ENCODE peak calls at places on chromosomes 11 and 22, in four cellular contexts. K is NCI-H1930, V is astrocyte, Q is NCI-H2029. R is an unnamed sample.

GRCh38 chr11:123314972-123315371 is 115.1 kb upstream of the GRAMD1B start:
- DNase-seq in V (no peak), K (no peak), Q (no peak), R (no peak)

GRCh38 chr22:21593406-21594232 is 26.1 kb downstream of the UBE2L3 start:
- DNase-seq in K (no peak), V (no peak), Q (no peak), R (no peak)

GRCh38 chr11:64762916-64763803 is 3.4 kb upstream of the PYGM start:
- DNase-seq in Q (no peak), V (peak), K (no peak), R (no peak)

GRCh38 chr22:50717709-50718351 is 20.2 kb upstream of the ACR start:
- DNase-seq in K (no peak), Q (no peak), V (no peak), R (no peak)

GRCh38 chr22:21961886-21962654 is 9.4 kb upstream of the PPM1F start:
- DNase-seq in V (peak), K (no peak), Q (no peak), R (no peak)

GRCh38 chr11:70573701-70574151 is 175.4 kb downstream of the CTTN start:
- DNase-seq in V (no peak), Q (no peak), K (no peak), R (no peak)

GRCh38 chr11:46537121-46537520 is 56.7 kb downstream of the AMBRA1 start:
- DNase-seq in V (no peak), K (peak), Q (no peak), R (no peak)

GRCh38 chr11:75777461-75778110 is 9.0 kb downstream of the DGAT2 start:
- DNase-seq in V (no peak), K (no peak), Q (no peak), R (no peak)

R was measured in iPS DF 19.7.